ENCODE peak calls at places on chromosomes 5 and 9, in seven cellular contexts. Z, U, R, X, L, M and J are unnamed samples.

GRCh38 chr9:127862075-127863011 is 7.9 kb upstream of the ENG start:
- DNase-seq in R (no peak), Z (peak), L (no peak), M (no peak), U (no peak), X (no peak), J (no peak)

GRCh38 chr9:98326402-98327248 is 71.2 kb upstream of the TBC1D2 start:
- DNase-seq in L (no peak), X (peak), M (no peak), U (no peak), Z (no peak), R (peak), J (no peak)

GRCh38 chr5:179269781-179270543 is 75.3 kb downstream of the ADAMTS2 start:
- DNase-seq in Z (no peak), U (no peak), M (peak), L (peak), X (no peak), R (no peak), J (no peak)

GRCh38 chr5:132271251-132272246 is 14.1 kb downstream of the PDLIM4 start:
- DNase-seq in L (peak), U (peak), X (no peak), R (no peak), M (no peak), Z (no peak), J (no peak)

GRCh38 chr5:108653201-108653600 is 94.5 kb upstream of the FER start:
- DNase-seq in R (no peak), U (no peak), Z (no peak), L (no peak), M (no peak), X (no peak), J (no peak)

GRCh38 chr9:78130004-78130403 is 98.4 kb upstream of the GNAQ start:
- DNase-seq in L (peak), U (peak), R (no peak), M (peak), X (peak), Z (no peak), J (no peak)

GRCh38 chr5:154179846-154180710 is 10.5 kb upstream of the GALNT10 start:
- DNase-seq in U (no peak), X (peak), L (peak), R (peak), M (peak), Z (peak), J (peak)

GRCh38 chr5:149452665-149453617 is 73.8 kb upstream of the IL17B start:
- DNase-seq in U (no peak), X (peak), M (peak), R (peak), L (peak), Z (peak), J (no peak)

GRCh38 chr9:134891016-134891589 is 10.5 kb downstream of the FCN2 start:
- DNase-seq in M (no peak), X (no peak), L (no peak), U (peak), R (no peak), Z (no peak), J (no peak)

GRCh38 chr9:131579789-131580211 is 34.5 kb downstream of the PRRT1B start:
- DNase-seq in Z (no peak), M (no peak), R (no peak), L (no peak), U (no peak), X (no peak), J (no peak)

GRCh38 chr9:121780177-121780576 is 128.7 kb downstream of the DAB2IP start:
- DNase-seq in X (no peak), L (peak), R (no peak), U (no peak), M (no peak), Z (no peak), J (no peak)

GRCh38 chr9:109448223-109448622 is 49.9 kb downstream of the PTPN3 start:
- DNase-seq in L (no peak), X (peak), U (no peak), M (no peak), R (peak), Z (peak), J (no peak)

GRCh38 chr5:95922798-95923197 is 38.9 kb downstream of the ELL2 start:
- DNase-seq in M (no peak), L (no peak), U (no peak), X (no peak), R (no peak), Z (no peak), J (no peak)

GRCh38 chr5:95919658-95920057 is 42.0 kb downstream of the ELL2 start:
- DNase-seq in M (no peak), Z (no peak), U (no peak), X (no peak), R (no peak), L (no peak), J (no peak)

GRCh38 chr5:95923918-95924559 is 37.6 kb downstream of the ELL2 start:
- DNase-seq in U (no peak), M (no peak), R (no peak), Z (no peak), X (no peak), L (no peak), J (no peak)

GRCh38 chr5:95920822-95921221 is 40.8 kb downstream of the ELL2 start:
- DNase-seq in U (no peak), Z (no peak), L (no peak), R (no peak), M (no peak), X (no peak), J (no peak)

DNA sequence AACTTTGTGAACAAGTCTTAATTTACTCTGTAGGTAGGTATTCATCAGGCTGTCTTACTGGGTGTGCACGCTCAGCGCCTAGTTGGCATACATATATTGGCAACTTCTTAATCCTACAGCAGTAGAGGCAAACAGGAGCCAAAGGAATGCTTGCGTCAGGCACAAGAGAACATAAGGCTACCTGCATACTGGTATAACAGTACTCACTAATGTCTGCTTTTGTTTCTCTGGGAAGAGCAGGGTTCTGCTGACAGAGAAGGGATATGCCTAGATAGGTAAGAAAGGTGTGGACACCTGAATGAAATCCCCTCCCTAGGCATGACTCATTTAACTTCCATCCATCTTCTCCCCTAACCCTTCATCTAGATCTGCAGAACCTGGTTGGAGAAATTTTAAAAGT is 40.1 kb downstream of the ELL2 start:
- DNase-seq in U (no peak), Z (no peak), R (no peak), M (peak), L (no peak), X (no peak), J (no peak)
- H3K4ac ChIP-seq in U (no peak), Z (no peak), R (no peak), M (no peak), L (no peak), X (no peak), J (no peak)

DNA sequence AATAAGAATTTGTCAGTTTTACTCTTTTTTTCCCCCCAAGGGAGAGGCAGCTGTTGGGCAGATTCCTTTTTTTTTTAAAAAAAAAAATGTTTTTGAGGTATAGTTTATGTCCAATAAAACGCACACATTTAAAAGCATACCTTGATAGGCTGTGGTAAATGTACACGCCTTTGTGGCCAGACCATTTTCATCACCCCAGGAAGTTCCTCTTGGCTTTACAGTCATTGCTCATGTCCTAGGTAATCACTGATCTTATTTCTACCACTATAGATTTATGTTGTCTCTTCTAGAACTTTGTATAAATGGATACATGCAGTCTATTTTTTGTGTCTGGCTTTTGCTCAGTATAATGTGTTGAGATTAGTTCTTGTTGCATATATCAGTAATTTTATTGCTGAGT is 9.8 kb downstream of the SUB1 start:
- DNase-seq in L (no peak), U (no peak), M (no peak), R (no peak), Z (no peak), X (no peak), J (no peak)
- H3K4ac ChIP-seq in L (no peak), U (no peak), M (no peak), R (no peak), Z (no peak), X (no peak), J (no peak)

DNA sequence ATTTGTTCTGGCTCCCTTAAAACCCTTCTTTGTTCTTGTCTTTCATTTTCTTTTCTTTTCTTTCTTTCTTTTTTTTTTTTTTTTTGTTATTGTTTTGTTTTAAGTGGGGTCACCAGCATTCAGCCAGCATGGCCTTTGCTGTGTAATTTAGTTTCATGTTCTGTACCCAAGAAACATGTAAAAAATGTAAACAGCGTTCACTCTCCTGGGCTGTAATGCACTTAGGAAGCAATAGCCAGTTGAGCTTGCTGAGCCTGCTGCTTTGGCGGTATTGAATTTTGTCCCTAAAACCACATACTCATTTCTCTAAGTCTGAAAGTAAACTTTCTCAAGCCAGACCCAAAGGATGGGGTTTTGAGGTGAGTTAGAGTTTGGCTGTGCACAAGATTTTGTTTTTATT is 158.6 kb downstream of the PAPPA start:
- DNase-seq in R (peak), Z (peak), L (no peak), X (no peak), U (no peak), M (no peak), J (no peak)
- H3K4ac ChIP-seq in R (no peak), Z (no peak), L (no peak), X (no peak), U (no peak), M (no peak), J (no peak)

GRCh38 chr5:74055446-74056097 is 429.6 kb downstream of the ARHGEF28 start:
- DNase-seq in L (no peak), U (no peak), R (no peak), X (peak), Z (peak), M (no peak), J (no peak)

GRCh38 chr5:74052441-74052840 is 426.4 kb downstream of the ARHGEF28 start:
- DNase-seq in Z (no peak), L (no peak), U (no peak), M (peak), R (no peak), X (no peak), J (no peak)

GRCh38 chr5:74054139-74054538 is 428.1 kb downstream of the ARHGEF28 start:
- DNase-seq in R (no peak), L (no peak), X (peak), Z (no peak), M (no peak), U (no peak), J (no peak)

GRCh38 chr5:74056102-74056788 is 430.2 kb downstream of the ARHGEF28 start:
- DNase-seq in M (no peak), Z (no peak), L (no peak), U (no peak), R (no peak), X (peak), J (no peak)

GRCh38 chr5:74056789-74057164 is 430.8 kb downstream of the ARHGEF28 start:
- DNase-seq in M (no peak), U (no peak), L (no peak), X (peak), R (peak), Z (peak), J (no peak)
- H3K4ac ChIP-seq in M (no peak), U (no peak), L (no peak), X (no peak), R (no peak), Z (no peak), J (no peak)

DNA sequence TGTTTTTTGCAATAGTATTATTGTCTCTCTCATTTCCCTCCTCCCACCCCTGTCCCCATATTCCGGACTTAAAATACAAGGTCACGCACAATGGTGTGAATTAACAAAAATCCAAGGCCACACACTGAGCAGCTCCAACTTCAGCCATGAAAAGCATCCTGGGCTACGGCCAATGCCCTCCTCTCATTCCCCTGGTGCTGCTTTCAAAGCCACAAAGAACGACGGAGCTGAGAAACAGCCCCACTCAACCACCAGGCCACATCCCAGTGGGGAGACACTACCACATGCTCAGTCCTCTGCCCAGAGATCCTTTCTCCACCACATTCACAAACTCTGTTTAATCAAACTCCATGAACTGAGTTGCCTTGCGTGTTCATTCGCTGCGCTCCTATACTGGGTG is 220.8 kb downstream of the TSSK1B start:
- DNase-seq in Z (no peak), U (no peak), R (no peak), M (no peak), L (no peak), X (no peak), J (no peak)
- H3K4ac ChIP-seq in Z (no peak), U (no peak), R (peak), M (no peak), L (no peak), X (no peak), J (no peak)

GRCh38 chr9:37947431-37947830 is 43.5 kb upstream of the SLC25A51 start:
- DNase-seq in L (no peak), R (no peak), Z (no peak), X (no peak), M (no peak), U (no peak), J (no peak)
- H3K4ac ChIP-seq in L (no peak), R (no peak), Z (no peak), X (no peak), M (no peak), U (no peak), J (no peak)

GRCh38 chr5:35476046-35476445 is 141.6 kb upstream of the SPEF2 start:
- DNase-seq in L (no peak), U (no peak), X (no peak), R (no peak), Z (no peak), M (no peak), J (no peak)
- H3K4ac ChIP-seq in L (no peak), U (no peak), X (no peak), R (no peak), Z (no peak), M (no peak), J (no peak)